ENCODE peak calls at places on chromosomes 3 and 15, in eight cellular contexts. B, L, W, G, R, U, O and V are unnamed samples.

GRCh38 chr3:40691598-40691905 is 166.8 kb downstream of the ZNF621 start:
- DNase-seq in O (no peak), R (no peak), U (no peak), W (no peak), G (peak), L (no peak), B (no peak), V (no peak)

GRCh38 chr3:139808196-139808595 is 126.8 kb upstream of the CLSTN2 start:
- DNase-seq in U (no peak), O (no peak), L (no peak), R (no peak), W (no peak), G (no peak), B (no peak), V (no peak)

GRCh38 chr15:77840962-77841361 is 208.2 kb upstream of the LINGO1 start:
- DNase-seq in U (peak), O (no peak), B (no peak), R (no peak), G (peak), L (no peak), W (peak), V (peak)

GRCh38 chr15:85778107-85778776 is 16.5 kb downstream of the KLHL25 start:
- DNase-seq in L (no peak), G (no peak), B (no peak), W (no peak), U (no peak), R (no peak), O (no peak), V (no peak)

GRCh38 chr15:99956820-99957641 is 223.8 kb upstream of the LYSMD4 start:
- DNase-seq in R (no peak), G (no peak), O (peak), B (no peak), L (no peak), U (no peak), W (no peak), V (no peak)

GRCh38 chr15:45458746-45459403 is 63.7 kb downstream of the SLC30A4 start:
- DNase-seq in B (peak), R (no peak), G (peak), L (no peak), W (peak), U (peak), O (peak), V (no peak)

GRCh38 chr3:133857767-133858166 is 37.9 kb downstream of the RAB6B start:
- DNase-seq in O (no peak), G (no peak), L (peak), R (no peak), B (no peak), U (no peak), W (no peak), V (no peak)

GRCh38 chr3:66803706-66804496 is 194.2 kb upstream of the KBTBD8 start:
- DNase-seq in G (no peak), U (no peak), W (no peak), L (no peak), B (no peak), O (no peak), R (no peak), V (no peak)

GRCh38 chr3:10520118-10520517 is 14.7 kb upstream of the ATP2B2 start:
- DNase-seq in R (no peak), W (no peak), U (no peak), L (peak), B (no peak), O (no peak), G (no peak), V (no peak)

GRCh38 chr3:66615643-66616301 is 115.0 kb upstream of the LRIG1 start:
- DNase-seq in W (peak), B (no peak), R (no peak), U (no peak), O (no peak), G (no peak), L (no peak), V (no peak)

GRCh38 chr15:81338422-81339007 is 14.6 kb upstream of the STARD5 start:
- DNase-seq in W (peak), R (no peak), B (no peak), U (no peak), G (peak), L (no peak), O (no peak), V (peak)

GRCh38 chr3:11671648-11672100 is 28.0 kb upstream of the VGLL4 start:
- DNase-seq in R (no peak), B (no peak), G (peak), L (no peak), W (peak), O (no peak), U (no peak), V (no peak)

GRCh38 chr3:43765417-43766030 is 74.8 kb downstream of the ABHD5 start:
- DNase-seq in W (peak), G (peak), O (no peak), R (no peak), B (no peak), L (no peak), U (no peak), V (no peak)

GRCh38 chr3:164539215-164539614 is 539.1 kb downstream of the SI start:
- DNase-seq in W (no peak), R (no peak), G (no peak), O (no peak), U (no peak), L (no peak), B (no peak), V (no peak)

GRCh38 chr15:69834756-69835155 is 263.0 kb downstream of the TLE3 start:
- DNase-seq in L (no peak), B (no peak), G (no peak), O (no peak), W (no peak), R (no peak), U (no peak), V (no peak)

GRCh38 chr15:72751751-72752455 is 31.7 kb downstream of the ADPGK start:
- DNase-seq in R (no peak), B (no peak), U (no peak), G (peak), W (peak), L (no peak), O (no peak), V (no peak)

GRCh38 chr3:137765310-137766033 is 1.4 kb downstream of the SOX14 start:
- DNase-seq in W (no peak), O (no peak), R (no peak), L (no peak), G (no peak), B (no peak), U (peak), V (no peak)

GRCh38 chr3:173395412-173396181 is 1.9 kb upstream of the NLGN1 start:
- DNase-seq in G (peak), B (peak), O (peak), U (peak), R (no peak), W (peak), L (peak), V (peak)

GRCh38 chr15:58684036-58684700 is 65.3 kb downstream of the ADAM10 start:
- DNase-seq in L (no peak), O (no peak), U (no peak), B (no peak), W (no peak), G (no peak), R (no peak), V (no peak)

GRCh38 chr15:60859996-60860494 is 369.1 kb downstream of the RORA start:
- DNase-seq in L (no peak), B (no peak), W (peak), O (no peak), R (no peak), U (no peak), G (no peak), V (peak)

GRCh38 chr3:8565376-8565775 is 63.8 kb downstream of the LMCD1 start:
- DNase-seq in U (no peak), G (no peak), O (no peak), B (no peak), W (no peak), R (no peak), L (no peak), V (no peak)

GRCh38 chr3:40642812-40643211 is 118.1 kb downstream of the ZNF621 start:
- DNase-seq in U (peak), L (no peak), B (no peak), G (no peak), R (no peak), O (no peak), W (no peak), V (no peak)

GRCh38 chr3:197496746-197497125 is 59.0 kb downstream of the BDH1 start:
- DNase-seq in U (no peak), B (no peak), W (no peak), L (no peak), O (no peak), R (no peak), G (no peak), V (no peak)

GRCh38 chr3:124669470-124669869 is 60.8 kb upstream of the UMPS start:
- DNase-seq in G (peak), R (no peak), U (no peak), B (no peak), O (no peak), L (no peak), W (peak), V (no peak)

DNA sequence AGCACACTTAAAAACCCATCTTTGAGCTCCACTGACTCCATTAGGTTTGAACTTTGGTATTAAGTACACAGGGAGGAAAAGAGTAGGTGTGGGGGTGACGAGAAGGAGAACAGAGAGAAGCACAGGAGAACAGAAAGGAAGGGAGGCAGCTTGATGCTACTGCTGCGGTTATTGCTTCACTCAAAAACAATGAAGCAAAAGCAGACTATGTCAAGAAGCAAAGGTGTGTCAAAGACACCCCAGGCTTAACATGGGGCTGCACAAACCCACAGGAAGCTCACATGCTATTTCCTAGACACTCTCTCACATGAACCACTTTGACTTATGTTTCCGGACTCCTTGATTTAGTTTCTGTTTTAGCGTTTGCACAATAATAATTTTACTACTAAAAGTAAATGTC is 961.0 kb upstream of the CFAP20DC start:
- DNase-seq in B (no peak), R (no peak), O (no peak), L (no peak), U (no peak), W (no peak), G (no peak), V (no peak)
- H3K27ac ChIP-seq in B (no peak), R (no peak), O (no peak), L (no peak), U (no peak), W (no peak), G (no peak), V (no peak)

GRCh38 chr3:7382293-7383033 is 521.5 kb downstream of the GRM7 start:
- DNase-seq in B (peak), R (no peak), U (no peak), W (no peak), O (no peak), L (no peak), G (no peak), V (no peak)
- H3K27ac ChIP-seq in B (no peak), R (peak), U (no peak), W (no peak), O (no peak), L (no peak), G (no peak), V (no peak)

GRCh38 chr3:157121522-157121921 is 38.4 kb downstream of the CCNL1 start:
- DNase-seq in L (no peak), W (no peak), U (no peak), B (no peak), R (no peak), O (no peak), G (no peak), V (no peak)

GRCh38 chr3:157122116-157122515 is 37.8 kb downstream of the CCNL1 start:
- DNase-seq in B (no peak), W (peak), U (no peak), L (no peak), O (peak), G (peak), R (no peak), V (peak)

GRCh38 chr3:157117875-157118654 is 41.9 kb downstream of the CCNL1 start:
- DNase-seq in O (no peak), G (no peak), W (no peak), U (no peak), R (no peak), B (no peak), L (no peak), V (no peak)

GRCh38 chr3:157119369-157119951 is 40.5 kb downstream of the CCNL1 start:
- DNase-seq in W (no peak), L (no peak), G (peak), B (peak), R (no peak), U (no peak), O (no peak), V (no peak)

DNA sequence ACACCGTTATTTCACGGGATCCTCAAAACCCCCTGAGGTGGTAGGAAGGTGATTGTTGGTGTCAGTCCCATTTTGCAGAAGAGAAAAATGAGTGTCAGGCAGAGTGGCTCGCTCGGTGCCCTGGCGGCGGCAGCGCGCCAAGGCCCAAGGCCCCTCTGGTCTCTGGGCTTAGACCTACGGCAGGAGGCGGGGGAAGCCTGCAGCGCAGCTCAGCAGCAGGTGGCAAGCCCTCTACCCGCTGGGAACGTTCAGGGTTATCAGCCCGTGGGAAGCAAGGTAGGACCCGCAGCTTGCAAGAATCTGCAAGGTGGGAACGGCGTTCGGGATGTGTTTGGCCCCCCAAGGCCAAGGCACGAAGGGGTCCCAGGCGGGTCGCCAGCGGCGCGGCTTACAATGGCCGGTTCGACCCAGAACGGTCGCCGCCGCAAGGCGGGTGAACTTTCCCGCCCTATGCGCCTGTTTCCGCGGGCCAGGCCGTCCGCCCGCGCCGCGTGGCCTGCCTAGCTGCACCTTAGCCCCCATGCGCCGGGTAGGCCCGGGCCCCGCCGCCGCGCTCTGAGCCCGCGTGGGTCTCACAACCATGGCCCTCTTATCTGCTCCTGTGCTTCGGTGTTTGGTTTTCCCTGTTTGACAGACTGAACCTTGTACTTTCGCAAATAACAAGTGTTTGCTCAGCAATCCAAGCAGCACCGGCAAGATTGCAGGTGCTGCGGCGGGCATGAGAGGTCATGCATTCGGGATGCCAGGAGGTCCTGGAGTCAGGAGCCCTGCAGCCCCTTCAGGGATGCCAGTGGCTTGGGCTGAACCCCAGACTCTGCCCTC is 39.7 kb downstream of the CCNL1 start:
- DNase-seq in W (no peak), U (no peak), R (no peak), G (no peak), B (peak), O (no peak), L (no peak), V (no peak)
- H3K27ac ChIP-seq in W (no peak), U (no peak), R (no peak), G (peak), B (peak), O (no peak), L (no peak), V (no peak)

DNA sequence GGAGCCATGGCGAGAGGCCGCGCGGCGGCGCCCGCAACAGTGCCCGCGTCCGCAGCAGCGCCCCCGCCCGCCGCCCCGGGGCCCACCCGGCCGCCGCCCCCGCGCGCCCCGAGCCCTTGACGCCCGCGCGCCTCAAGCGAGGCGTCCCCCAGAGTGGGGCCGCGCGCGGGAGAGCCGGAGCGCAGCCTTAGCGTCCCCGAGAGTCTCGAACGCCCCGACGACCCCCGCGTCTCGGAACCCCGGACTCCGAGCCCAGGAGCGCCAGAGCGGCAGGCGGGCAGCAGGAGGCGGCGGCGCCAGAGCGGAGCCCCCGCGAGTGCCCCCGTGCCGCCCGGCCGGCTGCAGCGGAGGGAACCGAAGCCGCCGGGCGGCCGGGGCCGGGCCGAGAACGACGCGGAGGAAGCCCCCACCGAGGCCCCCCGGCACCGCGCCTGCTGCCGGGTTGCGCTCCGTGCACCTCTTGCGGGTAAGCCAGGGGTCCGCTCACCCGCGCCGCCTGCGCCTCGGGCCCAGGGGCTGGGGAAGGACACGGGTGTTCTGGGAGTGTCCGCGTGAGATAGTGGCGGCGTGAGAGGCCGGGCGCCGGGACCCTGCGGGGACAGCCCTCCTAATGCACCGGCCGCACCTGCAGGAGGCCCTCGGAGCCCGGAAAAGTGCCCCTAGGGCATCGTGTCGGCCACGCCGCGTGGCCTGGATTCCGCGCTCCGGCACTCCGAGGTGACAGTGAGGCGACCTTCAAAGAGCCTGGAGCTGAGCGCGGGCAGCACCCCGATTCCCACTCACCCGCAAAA is 51.9 kb upstream of the ULK4 start:
- DNase-seq in U (no peak), L (peak), W (no peak), B (peak), O (no peak), R (no peak), G (peak), V (no peak)
- H3K27ac ChIP-seq in U (no peak), L (peak), W (peak), B (peak), O (peak), R (peak), G (no peak), V (peak)

DNA sequence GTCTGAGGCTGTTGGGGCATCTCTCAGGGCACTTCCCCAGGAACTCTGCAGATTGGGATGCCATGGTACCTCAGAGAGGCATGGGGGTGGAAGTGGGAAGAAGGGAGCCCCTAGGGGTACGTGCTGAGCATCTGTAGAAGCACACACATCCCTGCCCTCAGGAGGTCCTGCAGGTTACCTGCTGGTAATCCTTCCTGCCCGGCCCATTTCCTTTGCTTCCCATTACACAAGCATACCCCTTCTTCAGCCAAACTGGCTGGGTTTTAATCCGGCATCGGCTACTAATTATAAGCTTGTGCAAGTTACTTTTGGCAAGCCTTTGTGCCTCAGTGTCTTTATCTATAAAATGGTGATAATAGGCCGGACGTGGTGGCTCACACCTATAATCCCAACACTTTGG is 3.1 kb upstream of the SMAD6 start:
- DNase-seq in O (no peak), B (no peak), W (no peak), U (peak), R (no peak), G (no peak), L (no peak), V (no peak)
- H3K27ac ChIP-seq in O (no peak), B (no peak), W (no peak), U (no peak), R (no peak), G (no peak), L (no peak), V (no peak)

DNA sequence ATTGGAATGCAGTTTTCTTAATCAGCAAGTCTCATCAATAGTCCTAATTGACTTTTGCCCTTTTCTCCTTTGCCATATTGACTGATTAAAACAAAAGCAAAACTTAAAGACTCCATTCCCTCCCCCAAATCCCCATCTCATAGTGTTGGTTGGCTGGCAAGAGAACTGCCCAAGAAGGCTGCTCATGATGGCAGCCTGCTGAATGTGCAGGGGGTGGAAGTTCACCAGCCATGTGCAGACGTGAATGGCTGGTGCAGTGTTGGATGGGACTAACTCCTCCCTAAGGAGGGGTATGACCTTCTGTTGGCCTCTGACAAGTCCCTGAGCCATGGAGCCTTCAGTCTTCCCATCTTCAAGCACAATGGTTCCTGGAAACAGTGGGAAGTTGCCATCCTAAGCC is 7.0 kb downstream of the SMAD3 start:
- DNase-seq in O (no peak), U (no peak), G (no peak), L (no peak), W (peak), R (no peak), B (no peak), V (no peak)
- H3K27ac ChIP-seq in O (no peak), U (no peak), G (no peak), L (no peak), W (peak), R (no peak), B (no peak), V (no peak)

GRCh38 chr3:13286873-13287272 is 133.2 kb downstream of the NUP210 start:
- DNase-seq in B (no peak), U (no peak), O (no peak), L (no peak), R (no peak), G (no peak), W (no peak), V (no peak)
- H3K27ac ChIP-seq in B (no peak), U (no peak), O (no peak), L (no peak), R (no peak), G (no peak), W (no peak), V (no peak)

DNA sequence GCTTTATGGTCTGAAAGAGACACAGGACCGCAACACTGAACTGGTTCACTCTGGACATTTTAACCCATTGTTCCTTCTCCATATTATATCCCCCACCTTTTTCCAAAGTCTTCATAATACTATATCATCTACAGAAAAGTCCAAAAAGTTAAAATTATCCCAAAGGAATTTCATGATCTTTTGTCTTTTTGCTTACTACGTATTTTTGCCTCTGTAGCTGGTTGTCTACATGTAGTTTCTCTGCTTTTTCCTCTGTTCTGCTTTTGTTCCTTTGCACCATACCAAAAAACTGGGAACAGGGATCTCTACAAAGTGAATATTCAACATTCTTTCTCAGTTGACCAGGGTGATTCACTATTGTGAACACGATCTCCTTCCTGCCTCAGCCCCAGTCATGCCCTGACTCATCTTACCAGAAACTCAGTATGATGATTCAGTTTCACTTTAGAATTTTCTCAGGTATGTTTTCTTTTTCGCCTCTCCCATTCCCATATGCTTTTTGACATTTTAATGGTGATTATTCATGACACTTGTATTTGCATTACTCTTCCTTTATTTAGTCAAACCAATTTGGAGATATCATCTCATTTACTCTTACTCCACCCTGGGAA is 14.4 kb downstream of the EMC4 start:
- DNase-seq in G (peak), R (no peak), O (peak), B (no peak), L (no peak), W (peak), U (no peak), V (peak)
- H3K27ac ChIP-seq in G (peak), R (peak), O (peak), B (no peak), L (no peak), W (peak), U (no peak), V (peak)